ENCODE peak calls at places on chromosome 16, in five cellular contexts. W is A549, Z is IMR-90, P is HepG2, F is K562. T is an unnamed sample.

GRCh38 chr16:4218202-4218601 is 23.7 kb downstream of the SRL start:
- DNase-seq in Z (no peak), W (no peak), P (no peak), F (no peak), T (no peak)

GRCh38 chr16:57013268-57013667 is 23.9 kb downstream of the NLRC5 start:
- DNase-seq in F (no peak), W (no peak), P (no peak), Z (peak; percentile 71), T (no peak)

GRCh38 chr16:17166095-17166494 is 304.7 kb downstream of the XYLT1 start:
- DNase-seq in Z (peak; percentile 14), P (no peak), F (no peak), W (no peak), T (no peak)

GRCh38 chr16:83574388-83574787 is 233.4 kb upstream of the HSBP1 start:
- DNase-seq in Z (peak; percentile 96), P (no peak), W (no peak), F (no peak), T (peak; percentile 13)

GRCh38 chr16:5024632-5025031 is 9.1 kb downstream of the NAGPA start:
- DNase-seq in F (no peak), Z (no peak), P (no peak), W (peak; percentile 75), T (peak; percentile 24)

GRCh38 chr16:74605746-74606520 is 981 bp downstream of the GLG1 start:
- DNase-seq in F (peak; percentile 44), Z (no peak), W (no peak), P (no peak), T (no peak)

GRCh38 chr16:2270070-2270462 is 2.1 kb upstream of the RNPS1 start:
- DNase-seq in Z (no peak), P (no peak), F (no peak), W (no peak), T (no peak)

GRCh38 chr16:56102159-56102798 is 89.0 kb upstream of the GNAO1 start:
- DNase-seq in F (no peak), W (no peak), P (no peak), Z (no peak), T (no peak)

GRCh38 chr16:23071202-23072083 is 77.8 kb downstream of the USP31 start:
- DNase-seq in Z (peak; percentile 37), W (no peak), F (no peak), P (no peak), T (no peak)

GRCh38 chr16:78931267-78932060 is 669.1 kb downstream of the MAF start:
- DNase-seq in P (no peak), F (no peak), Z (no peak), W (no peak), T (no peak)

GRCh38 chr16:58399718-58400633 is 7.7 kb downstream of the GINS3 start:
- DNase-seq in P (no peak), W (peak; percentile 46), F (no peak), Z (peak; percentile 23), T (no peak)

GRCh38 chr16:25481636-25482035 is 210.1 kb upstream of the HS3ST4 start:
- DNase-seq in P (peak; percentile 8), W (no peak), Z (no peak), F (no peak), T (no peak)

GRCh38 chr16:23072769-23073549 is 76.3 kb downstream of the USP31 start:
- DNase-seq in F (no peak), W (peak; percentile 59), P (no peak), Z (peak; percentile 63), T (no peak)

GRCh38 chr16:54080524-54081008 is 206.0 kb downstream of the IRX3 start:
- DNase-seq in P (peak; percentile 94), F (no peak), Z (peak; percentile 98), W (peak; percentile 93), T (no peak)

GRCh38 chr16:53775106-53775820 is 71.3 kb downstream of the FTO start:
- DNase-seq in Z (no peak), W (peak; percentile 31), F (no peak), P (no peak), T (no peak)

GRCh38 chr16:70804153-70804728 is 3.3 kb upstream of the VAC14 start:
- DNase-seq in P (no peak), W (peak; percentile 37), Z (peak; percentile 93), F (no peak), T (no peak)

GRCh38 chr16:69187387-69187890 is 475 bp downstream of the SNTB2 start:
- DNase-seq in Z (no peak), W (peak; percentile 43), P (no peak), F (peak; percentile 45), T (no peak)

GRCh38 chr16:69190598-69190997 is 3.6 kb downstream of the SNTB2 start:
- DNase-seq in Z (no peak), F (no peak), W (no peak), P (no peak), T (no peak)

GRCh38 chr16:69190046-69190588 is 3.2 kb downstream of the SNTB2 start:
- DNase-seq in F (no peak), Z (no peak), P (no peak), W (no peak), T (no peak)

GRCh38 chr16:69187891-69188451 is 1.0 kb downstream of the SNTB2 start:
- DNase-seq in P (peak; percentile 14), W (peak; percentile 34), F (peak; percentile 40), Z (no peak), T (no peak)

GRCh38 chr16:69188716-69189115 is 1.8 kb downstream of the SNTB2 start:
- DNase-seq in P (no peak), W (no peak), F (no peak), Z (peak; percentile 67), T (no peak)
- TF ChIP-seq CEBPB in P (no peak), W (no peak), F (no peak), Z (no peak), T (no peak)

DNA sequence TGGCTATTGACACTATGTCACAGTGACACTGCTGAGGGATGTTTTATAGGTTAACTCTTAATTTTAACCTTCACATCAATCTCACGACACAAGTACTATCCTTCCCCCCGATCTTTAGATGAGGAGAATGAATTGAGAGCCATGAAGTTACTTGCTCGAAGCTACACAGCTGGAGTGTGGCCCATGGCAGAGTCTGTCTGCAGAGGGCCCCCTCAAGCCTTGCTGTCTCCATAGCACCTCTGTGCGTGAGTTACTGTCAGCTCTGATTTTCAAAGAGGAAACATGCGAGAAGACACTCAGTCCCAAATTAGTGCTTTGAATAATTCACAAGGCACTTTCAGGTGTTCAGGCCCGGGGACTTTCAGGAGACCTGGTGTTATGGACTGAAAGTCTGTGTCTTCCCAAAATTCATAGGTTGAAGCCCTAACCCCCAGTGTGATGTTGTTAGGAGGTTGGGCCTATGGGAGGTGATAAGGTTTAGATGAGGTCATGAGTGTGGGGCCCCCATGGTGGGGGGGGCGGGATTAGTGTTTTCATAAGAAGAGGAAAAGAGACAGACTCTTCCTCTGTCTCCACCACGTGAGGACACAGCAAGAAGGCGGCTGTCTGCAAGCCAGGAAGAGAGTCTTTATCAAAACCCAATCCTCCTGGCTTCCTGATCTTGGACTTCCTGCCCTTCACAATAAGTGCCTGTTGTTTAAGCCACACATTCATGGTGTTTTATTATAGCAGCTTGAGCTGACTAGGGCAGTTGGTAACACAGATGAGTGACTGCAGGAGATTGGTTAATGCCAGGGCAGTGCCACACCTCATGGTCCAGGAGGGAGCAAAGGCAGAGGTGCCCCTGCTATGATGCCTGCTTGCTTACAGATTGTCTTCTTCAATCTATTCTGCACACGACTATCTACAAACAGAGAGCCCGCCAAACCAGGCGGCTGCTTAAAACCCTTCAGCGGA is 281.8 kb downstream of the HAPSTR1 start:
- DNase-seq in F (no peak), P (no peak), W (no peak), Z (no peak), T (no peak)
- TF ChIP-seq CEBPB in F (no peak), P (no peak), W (no peak), Z (no peak), T (no peak)

GRCh38 chr16:67661101-67661661 is 421 bp downstream of the PARD6A start:
- DNase-seq in F (no peak), W (peak; percentile 41), Z (peak; percentile 52), P (no peak), T (no peak)
- TF ChIP-seq CEBPB in F (no peak), W (no peak), Z (no peak), P (no peak), T (no peak)

GRCh38 chr16:84959784-84960417 is 51.4 kb downstream of the ZDHHC7 start:
- DNase-seq in Z (no peak), F (peak; percentile 47), W (no peak), P (no peak), T (no peak)

GRCh38 chr16:84960942-84961341 is 50.4 kb downstream of the ZDHHC7 start:
- DNase-seq in Z (no peak), P (peak; percentile 35), W (no peak), F (no peak), T (no peak)

GRCh38 chr16:84957192-84957591 is 54.1 kb downstream of the ZDHHC7 start:
- DNase-seq in P (no peak), Z (no peak), W (no peak), F (no peak), T (no peak)

GRCh38 chr16:84957792-84958191 is 53.5 kb downstream of the ZDHHC7 start:
- DNase-seq in W (no peak), F (no peak), P (no peak), Z (no peak), T (no peak)

GRCh38 chr16:84959045-84959576 is 52.2 kb downstream of the ZDHHC7 start:
- DNase-seq in F (peak; percentile 59), P (peak; percentile 58), W (peak; percentile 56), Z (no peak), T (no peak)
- TF ChIP-seq CEBPB in F (no peak), P (no peak), W (no peak), Z (no peak), T (no peak)

GRCh38 chr16:89827383-89828198 is 684 bp upstream of the SPIRE2 start:
- DNase-seq in W (peak; percentile 85), Z (peak; percentile 62), P (peak; percentile 79), F (peak; percentile 55), T (peak; percentile 54)
- TF ChIP-seq CEBPB in W (no peak), Z (no peak), P (no peak), F (no peak), T (no peak)

T was measured in HCT116.